ENCODE peak calls at places on chromosome 10, in six cellular contexts. One of them, this sample, is unnamed.

GRCh38 chr10:67663449-67664087 is 32.4 kb downstream of the CTNNA3 start:
- DNase-seq in Peyer's patch: no peak
- DNase-seq in germinal center: no peak
- DNase-seq in GM06990: no peak
- DNase-seq in T-helper 17 cell: no peak
- DNase-seq in HEK293T: no peak
- DNase-seq in this sample: no peak

GRCh38 chr10:91313-91712 is 42.2 kb upstream of the TUBB8 start:
- DNase-seq in Peyer's patch: no peak
- DNase-seq in germinal center: no peak
- DNase-seq in GM06990: no peak
- DNase-seq in T-helper 17 cell: no peak
- DNase-seq in HEK293T: no peak
- DNase-seq in this sample: no peak

GRCh38 chr10:60312818-60313588 is 76.7 kb downstream of the ANK3 start:
- DNase-seq in Peyer's patch: no peak
- DNase-seq in germinal center: no peak
- DNase-seq in GM06990: no peak
- DNase-seq in T-helper 17 cell: no peak
- DNase-seq in HEK293T: no peak
- DNase-seq in this sample: no peak

GRCh38 chr10:90621577-90621976 is 236.3 kb downstream of the HTR7 start:
- DNase-seq in Peyer's patch: no peak
- DNase-seq in germinal center: no peak
- DNase-seq in GM06990: no peak
- DNase-seq in T-helper 17 cell: no peak
- DNase-seq in HEK293T: peak
- DNase-seq in this sample: peak

GRCh38 chr10:95247200-95247880 is 43.5 kb downstream of the PDLIM1 start:
- DNase-seq in Peyer's patch: no peak
- DNase-seq in germinal center: no peak
- DNase-seq in GM06990: no peak
- DNase-seq in T-helper 17 cell: no peak
- DNase-seq in HEK293T: no peak
- DNase-seq in this sample: peak

GRCh38 chr10:71846816-71847215 is 4.2 kb downstream of the PSAP start:
- DNase-seq in Peyer's patch: no peak
- DNase-seq in germinal center: no peak
- DNase-seq in GM06990: no peak
- DNase-seq in T-helper 17 cell: no peak
- DNase-seq in HEK293T: no peak
- DNase-seq in this sample: no peak

GRCh38 chr10:48457949-48458661 is 146.8 kb downstream of the ARHGAP22 start:
- DNase-seq in Peyer's patch: no peak
- DNase-seq in germinal center: no peak
- DNase-seq in GM06990: no peak
- DNase-seq in T-helper 17 cell: no peak
- DNase-seq in HEK293T: no peak
- DNase-seq in this sample: no peak

GRCh38 chr10:103781329-103782061 is 73.9 kb downstream of the SH3PXD2A start:
- DNase-seq in Peyer's patch: no peak
- DNase-seq in germinal center: no peak
- DNase-seq in GM06990: no peak
- DNase-seq in T-helper 17 cell: no peak
- DNase-seq in HEK293T: no peak
- DNase-seq in this sample: peak

GRCh38 chr10:125482637-125483036 is 200.3 kb downstream of the TEX36 start:
- DNase-seq in Peyer's patch: no peak
- DNase-seq in germinal center: no peak
- DNase-seq in GM06990: no peak
- DNase-seq in T-helper 17 cell: no peak
- DNase-seq in HEK293T: no peak
- DNase-seq in this sample: peak

GRCh38 chr10:91194497-91195179 is 25.8 kb upstream of the PCGF5 start:
- DNase-seq in Peyer's patch: no peak
- DNase-seq in germinal center: no peak
- DNase-seq in GM06990: no peak
- DNase-seq in T-helper 17 cell: no peak
- DNase-seq in HEK293T: no peak
- DNase-seq in this sample: peak

GRCh38 chr10:3763035-3763456 is 22.0 kb downstream of the KLF6 start:
- DNase-seq in Peyer's patch: no peak
- DNase-seq in germinal center: no peak
- DNase-seq in GM06990: no peak
- DNase-seq in T-helper 17 cell: no peak
- DNase-seq in HEK293T: no peak
- DNase-seq in this sample: peak

GRCh38 chr10:9010093-9010492 is 955.6 kb downstream of the GATA3 start:
- DNase-seq in Peyer's patch: no peak
- DNase-seq in germinal center: no peak
- DNase-seq in GM06990: no peak
- DNase-seq in T-helper 17 cell: no peak
- DNase-seq in HEK293T: no peak
- DNase-seq in this sample: no peak

GRCh38 chr10:127414024-127414423 is 135.1 kb upstream of the NPS start:
- DNase-seq in Peyer's patch: no peak
- DNase-seq in germinal center: no peak
- DNase-seq in GM06990: no peak
- DNase-seq in T-helper 17 cell: no peak
- DNase-seq in HEK293T: no peak
- DNase-seq in this sample: no peak

GRCh38 chr10:120841522-120842189 is 9.5 kb upstream of the WDR11 start:
- DNase-seq in Peyer's patch: no peak
- DNase-seq in germinal center: no peak
- DNase-seq in GM06990: no peak
- DNase-seq in T-helper 17 cell: no peak
- DNase-seq in HEK293T: no peak
- DNase-seq in this sample: peak

GRCh38 chr10:113957013-113957412 is 86.7 kb upstream of the ADRB1 start:
- DNase-seq in Peyer's patch: no peak
- DNase-seq in germinal center: no peak
- DNase-seq in GM06990: no peak
- DNase-seq in T-helper 17 cell: no peak
- DNase-seq in HEK293T: no peak
- DNase-seq in this sample: peak

GRCh38 chr10:49066944-49067730 is 48.2 kb downstream of the VSTM4 start:
- DNase-seq in Peyer's patch: no peak
- DNase-seq in germinal center: no peak
- DNase-seq in GM06990: no peak
- DNase-seq in T-helper 17 cell: no peak
- DNase-seq in HEK293T: no peak
- DNase-seq in this sample: no peak

GRCh38 chr10:71658349-71658745 is 61.2 kb downstream of the C10orf105 start:
- DNase-seq in Peyer's patch: no peak
- DNase-seq in germinal center: no peak
- DNase-seq in GM06990: no peak
- DNase-seq in T-helper 17 cell: no peak
- DNase-seq in HEK293T: no peak
- DNase-seq in this sample: no peak

GRCh38 chr10:33263453-33263852 is 71.0 kb downstream of the NRP1 start:
- DNase-seq in Peyer's patch: no peak
- DNase-seq in germinal center: no peak
- DNase-seq in GM06990: no peak
- DNase-seq in T-helper 17 cell: no peak
- DNase-seq in HEK293T: no peak
- DNase-seq in this sample: no peak